ENCODE peak calls at places on chromosomes 12 and 14, in seven cellular contexts. J, V, H, E, Y, K and G are unnamed samples.

GRCh38 chr12:6820171-6820570 is 1.4 kb upstream of the GPR162 start:
- DNase-seq in J (no peak), V (no peak), H (no peak), E (no peak), Y (no peak), K (no peak), G (no peak)

GRCh38 chr14:101195309-101195724 is 291.8 kb upstream of the RTL1 start:
- DNase-seq in J (no peak), V (no peak), H (no peak), E (no peak), Y (no peak), K (no peak), G (no peak)

GRCh38 chr12:121388421-121388981 is 11.4 kb upstream of the RNF34 start:
- DNase-seq in J (peak; percentile 66), V (peak; percentile 94), H (no peak), E (peak; percentile 38), Y (no peak), K (no peak), G (no peak)

GRCh38 chr14:105364100-105364708 is 34.1 kb upstream of the TEX22 start:
- DNase-seq in J (no peak), V (peak; percentile 72), H (no peak), E (no peak), Y (peak; percentile 20), K (no peak), G (no peak)

GRCh38 chr14:101705733-101706508 is 55.6 kb upstream of the PPP2R5C start:
- DNase-seq in J (no peak), V (no peak), H (peak; percentile 28), E (no peak), Y (no peak), K (no peak), G (peak; percentile 90)

GRCh38 chr12:106753526-106753925 is 21.0 kb upstream of the RIC8B start:
- DNase-seq in J (no peak), V (no peak), H (no peak), E (no peak), Y (no peak), K (no peak), G (no peak)

GRCh38 chr14:61103541-61104339 is 122.7 kb downstream of the SLC38A6 start:
- DNase-seq in J (peak; percentile 78), V (peak; percentile 99), H (peak; percentile 49), E (peak; percentile 94), Y (peak; percentile 96), K (peak; percentile 47), G (peak; percentile 50)

GRCh38 chr14:31876741-31877140 is 200.4 kb upstream of the ARHGAP5 start:
- DNase-seq in J (no peak), V (no peak), H (no peak), E (no peak), Y (no peak), K (no peak), G (no peak)

GRCh38 chr12:88035907-88036289 is 6.7 kb upstream of the C12orf50 start:
- DNase-seq in J (no peak), V (no peak), H (no peak), E (no peak), Y (no peak), K (no peak), G (no peak)

GRCh38 chr12:53223391-53224267 is 8.4 kb downstream of the RARG start:
- DNase-seq in J (no peak), V (peak; percentile 60), H (peak; percentile 31), E (peak; percentile 46), Y (no peak), K (no peak), G (peak; percentile 70)

GRCh38 chr12:69385038-69385437 is 25.5 kb downstream of the YEATS4 start:
- DNase-seq in J (no peak), V (no peak), H (no peak), E (no peak), Y (no peak), K (no peak), G (no peak)

GRCh38 chr12:132432721-132433577 is 57.0 kb upstream of the FBRSL1 start:
- DNase-seq in J (no peak), V (peak; percentile 15), H (no peak), E (no peak), Y (no peak), K (no peak), G (no peak)

GRCh38 chr14:91372680-91373495 is 44.7 kb downstream of the CCDC88C start:
- DNase-seq in J (no peak), V (no peak), H (no peak), E (peak; percentile 36), Y (no peak), K (no peak), G (no peak)

GRCh38 chr14:52840916-52841315 is 49.5 kb upstream of the GNPNAT1 start:
- DNase-seq in J (no peak), V (peak; percentile 71), H (peak; percentile 20), E (no peak), Y (peak; percentile 33), K (no peak), G (peak; percentile 49)

GRCh38 chr12:6700646-6701051 is at the start of gene PIANP:
- DNase-seq in J (no peak), V (peak; percentile 21), H (no peak), E (no peak), Y (peak; percentile 30), K (no peak), G (no peak)

GRCh38 chr12:94872671-94873367 is 130.7 kb downstream of the NDUFA12 start:
- DNase-seq in J (no peak), V (no peak), H (no peak), E (no peak), Y (no peak), K (no peak), G (no peak)

GRCh38 chr12:8996682-8997405 is 7.5 kb downstream of the KLRG1 start:
- DNase-seq in J (no peak), V (peak; percentile 49), H (no peak), E (peak; percentile 91), Y (no peak), K (no peak), G (no peak)

GRCh38 chr14:39812532-39813320 is 380.5 kb upstream of the FBXO33 start:
- DNase-seq in J (no peak), V (no peak), H (no peak), E (no peak), Y (no peak), K (no peak), G (no peak)

GRCh38 chr14:68740798-68741480 is 51.9 kb downstream of the ZFP36L1 start:
- DNase-seq in J (no peak), V (no peak), H (no peak), E (no peak), Y (no peak), K (no peak), G (no peak)

GRCh38 chr14:60722836-60723217 is 1.3 kb downstream of the SIX4 start:
- DNase-seq in J (no peak), V (peak; percentile 11), H (no peak), E (peak; percentile 54), Y (peak; percentile 15), K (no peak), G (no peak)

GRCh38 chr12:31324116-31324844 is 1.7 kb downstream of the SINHCAF start:
- DNase-seq in J (peak; percentile 78), V (peak; percentile 73), H (peak; percentile 35), E (peak; percentile 83), Y (peak; percentile 72), K (no peak), G (peak; percentile 81)
- TF ChIP-seq POLR2A in J (no peak), V (no peak), H (peak; percentile 4), E (no peak), Y (peak; percentile 25), K (peak; percentile 86), G (no peak)

DNA sequence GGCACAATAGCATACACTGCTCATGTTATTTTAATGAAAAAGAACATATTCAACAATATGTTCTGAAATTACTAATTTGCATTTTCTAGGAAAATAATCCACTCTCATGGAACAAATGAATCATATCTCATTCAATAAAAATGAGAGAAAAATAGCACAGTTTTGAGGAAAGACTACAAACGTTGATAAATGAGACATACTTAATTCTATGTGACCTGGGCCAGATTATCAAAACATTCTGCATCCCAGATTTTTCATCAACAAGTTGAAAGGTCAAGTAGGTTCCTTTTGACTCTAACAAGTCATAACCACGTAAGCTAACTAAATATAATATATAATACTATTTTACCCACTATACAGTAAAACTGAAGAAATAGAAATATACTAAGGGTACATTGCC is 296.7 kb downstream of the CEP128 start:
- DNase-seq in J (no peak), V (no peak), H (no peak), E (peak; percentile 82), Y (no peak), K (no peak), G (no peak)
- TF ChIP-seq POLR2A in J (no peak), V (no peak), H (no peak), E (no peak), Y (no peak), K (no peak), G (no peak)

GRCh38 chr12:64756371-64756770 is 2.8 kb downstream of the GNS start:
- DNase-seq in J (no peak), V (no peak), H (no peak), E (no peak), Y (no peak), K (no peak), G (no peak)

GRCh38 chr12:64760808-64761573 is 1.8 kb upstream of the GNS start:
- DNase-seq in J (no peak), V (no peak), H (no peak), E (no peak), Y (no peak), K (no peak), G (no peak)

GRCh38 chr12:64757778-64758177 is 1.4 kb downstream of the GNS start:
- DNase-seq in J (no peak), V (no peak), H (no peak), E (no peak), Y (no peak), K (no peak), G (no peak)

GRCh38 chr12:64753427-64753826 is 5.8 kb downstream of the GNS start:
- DNase-seq in J (no peak), V (no peak), H (no peak), E (no peak), Y (no peak), K (no peak), G (no peak)

GRCh38 chr12:64759035-64759894 is at the start of gene GNS:
- DNase-seq in J (peak; percentile 77), V (peak; percentile 89), H (peak; percentile 97), E (peak; percentile 98), Y (peak; percentile 96), K (peak; percentile 75), G (peak; percentile 99)
- TF ChIP-seq POLR2A in J (peak; percentile 79), V (no peak), H (peak; percentile 45), E (peak; percentile 51), Y (peak; percentile 52), K (peak; percentile 40), G (peak; percentile 70)

DNA sequence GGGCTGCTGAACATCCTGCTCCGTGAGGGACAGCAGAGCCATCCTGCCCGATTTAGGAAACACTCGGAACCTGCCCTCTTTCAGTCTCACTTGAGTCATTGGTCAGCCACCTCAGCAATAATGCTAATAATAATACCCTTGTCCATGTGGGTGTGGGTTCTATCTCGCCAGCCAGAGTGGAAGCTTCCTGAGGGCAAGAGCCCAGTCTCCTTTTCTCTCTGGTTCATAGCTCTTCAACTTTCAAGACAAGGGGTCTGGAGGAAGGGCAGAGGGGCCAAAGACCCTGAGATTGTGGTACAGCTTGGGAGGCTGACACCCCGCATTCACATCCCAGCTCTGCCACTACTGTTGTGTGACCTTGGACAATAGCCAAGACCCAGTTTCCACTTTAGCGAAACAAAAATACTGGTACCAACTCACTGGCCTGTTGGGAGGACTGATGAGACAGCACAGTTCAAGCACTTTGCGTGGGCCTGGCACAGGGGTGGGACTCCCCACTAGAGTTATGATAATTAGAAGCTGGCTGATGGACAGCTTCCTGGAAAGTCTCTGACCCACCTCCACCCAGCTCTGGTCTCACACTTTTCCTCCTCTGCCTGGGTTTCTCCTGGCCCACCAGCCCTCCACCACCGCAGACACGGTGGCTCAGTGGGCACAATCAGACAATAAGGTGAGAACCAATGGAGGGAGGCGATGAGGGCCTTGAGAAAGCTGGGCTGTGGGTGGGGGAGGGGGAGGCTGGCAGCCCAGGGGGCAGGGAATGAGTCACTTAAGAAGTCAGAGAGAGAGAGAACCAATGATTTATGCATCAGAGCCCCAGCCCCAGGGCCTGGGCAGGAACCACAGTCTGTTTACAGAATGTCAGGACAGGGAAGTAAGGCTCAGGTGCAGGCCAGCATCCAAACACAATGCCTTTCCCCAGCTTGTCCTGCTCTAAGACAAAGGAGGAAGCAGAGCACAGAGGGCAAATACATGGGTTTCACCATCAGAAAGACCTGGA is 9.6 kb downstream of the FAIM2 start:
- DNase-seq in J (no peak), V (peak; percentile 19), H (no peak), E (peak; percentile 62), Y (peak; percentile 42), K (no peak), G (no peak)
- TF ChIP-seq POLR2A in J (no peak), V (no peak), H (no peak), E (no peak), Y (no peak), K (no peak), G (no peak)